ENCODE peak calls at places on chromosomes 7 and 10, in four cellular contexts. Y is astrocyte, P is mammary epithelial cell, L is thyroid gland. T is an unnamed sample.

GRCh38 chr10:11610855-11611247 is 599 bp downstream of the USP6NL start:
- DNase-seq in Y (no peak), P (peak; percentile 28), L (peak; percentile 40), T (peak; percentile 77)

GRCh38 chr7:131619336-131620305 is 63.2 kb upstream of the PODXL start:
- DNase-seq in Y (no peak), P (peak; percentile 46), L (no peak), T (no peak)

GRCh38 chr10:58384095-58384494 is 1.1 kb upstream of the TFAM start:
- DNase-seq in Y (no peak), L (no peak), P (peak; percentile 10), T (no peak)

GRCh38 chr10:128643658-128644057 is 517.4 kb upstream of the MKI67 start:
- DNase-seq in Y (no peak), P (peak; percentile 81), L (no peak), T (no peak)

GRCh38 chr7:115208710-115209540 is 287.0 kb downstream of the MDFIC start:
- DNase-seq in L (no peak), P (no peak), Y (no peak), T (no peak)

GRCh38 chr7:74306737-74307469 is 17.7 kb downstream of the CLIP2 start:
- DNase-seq in L (peak; percentile 31), P (peak; percentile 75), Y (peak; percentile 75), T (peak; percentile 83)

GRCh38 chr10:31134303-31134928 is 102.8 kb upstream of the ZNF438 start:
- DNase-seq in L (peak; percentile 50), Y (peak; percentile 89), P (peak; percentile 49), T (no peak)

GRCh38 chr10:22476601-22477364 is 131.5 kb downstream of the SPAG6 start:
- DNase-seq in P (no peak), L (no peak), Y (no peak), T (no peak)

GRCh38 chr7:45585628-45586027 is 11.5 kb downstream of the ADCY1 start:
- DNase-seq in L (no peak), Y (no peak), P (no peak), T (no peak)

GRCh38 chr10:3494131-3494878 is 290.7 kb downstream of the KLF6 start:
- DNase-seq in Y (no peak), L (no peak), P (no peak), T (peak; percentile 86)

GRCh38 chr10:21020545-21020944 is 123.4 kb upstream of the NEBL start:
- DNase-seq in L (no peak), P (peak; percentile 9), Y (no peak), T (no peak)

GRCh38 chr7:26328498-26329390 is 37.1 kb downstream of the SNX10 start:
- DNase-seq in L (no peak), P (no peak), Y (no peak), T (no peak)

GRCh38 chr7:39609462-39610149 is 13.8 kb upstream of the RALA start:
- DNase-seq in Y (no peak), L (peak; percentile 11), P (no peak), T (no peak)

GRCh38 chr10:21517983-21518628 is 7.4 kb downstream of the SKIDA1 start:
- DNase-seq in L (peak; percentile 47), P (peak; percentile 54), Y (peak; percentile 73), T (no peak)

GRCh38 chr7:155589001-155589980 is 42.9 kb upstream of the CNPY1 start:
- DNase-seq in Y (no peak), P (no peak), L (no peak), T (no peak)

GRCh38 chr10:111130471-111130870 is 53.6 kb downstream of the ADRA2A start:
- DNase-seq in Y (no peak), P (no peak), L (no peak), T (no peak)

GRCh38 chr10:7826971-7827370 is 8.7 kb downstream of the TAF3 start:
- DNase-seq in L (no peak), P (peak; percentile 40), Y (peak; percentile 59), T (no peak)

GRCh38 chr7:51187941-51188340 is 128.7 kb downstream of the COBL start:
- DNase-seq in P (no peak), L (peak; percentile 17), Y (no peak), T (no peak)

GRCh38 chr7:72336887-72337821 is 75.0 kb downstream of the CALN1 start:
- DNase-seq in P (no peak), Y (no peak), L (no peak), T (no peak)

GRCh38 chr10:33509231-33509871 is 174.9 kb upstream of the NRP1 start:
- DNase-seq in L (peak; percentile 42), Y (peak; percentile 97), P (peak; percentile 91), T (no peak)

GRCh38 chr10:110137142-110137545 is 70.3 kb upstream of the MXI1 start:
- DNase-seq in L (no peak), Y (peak; percentile 38), P (peak; percentile 61), T (no peak)

GRCh38 chr7:158004123-158004490 is 583.5 kb downstream of the PTPRN2 start:
- DNase-seq in L (no peak), P (no peak), Y (no peak), T (no peak)

GRCh38 chr7:29214056-29214455 is 19.5 kb downstream of the CHN2 start:
- DNase-seq in L (no peak), P (no peak), Y (no peak), T (no peak)
- H3K27ac ChIP-seq in L (no peak overlapping the region), P (no peak overlapping the region), Y (no peak overlapping the region), T (no peak overlapping the region)

DNA sequence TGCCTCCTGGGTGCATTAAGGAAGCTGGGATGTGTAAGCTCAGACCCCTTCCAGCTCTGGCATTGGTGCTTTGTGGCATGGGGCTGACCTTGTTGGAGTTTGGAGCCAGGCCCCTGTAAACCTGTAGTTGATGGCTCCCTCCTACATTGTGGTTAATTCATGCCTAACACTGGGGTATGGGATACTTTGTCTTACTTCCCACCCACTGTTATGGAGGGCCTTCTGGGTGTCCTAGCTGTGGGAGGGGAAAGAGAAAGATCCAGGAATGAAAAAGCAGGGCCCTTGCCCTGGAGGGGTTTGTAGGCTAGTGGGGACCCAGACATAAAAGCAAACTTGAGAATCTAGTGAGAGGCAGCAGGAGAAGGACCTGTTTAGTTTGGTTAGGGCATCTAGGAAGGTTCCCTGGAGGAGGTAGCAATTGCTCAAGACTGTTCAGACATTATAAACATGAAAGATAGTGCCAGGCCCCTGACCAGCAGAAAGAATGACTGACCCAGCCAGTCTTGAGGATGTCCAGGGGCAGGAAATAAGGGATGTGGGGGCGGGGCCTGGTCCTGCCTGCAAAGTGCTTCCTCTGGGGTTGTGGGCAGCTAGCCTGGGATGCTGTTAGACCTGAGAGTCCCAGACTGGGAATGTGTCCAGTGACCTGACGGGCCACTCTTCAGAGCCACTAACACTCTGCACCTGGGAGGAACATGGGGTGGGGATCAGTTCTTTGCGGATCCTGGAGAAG is 6.6 kb downstream of the ADAMTS14 start:
- DNase-seq in Y (no peak), L (no peak), P (no peak), T (no peak)
- H3K4me3 ChIP-seq in Y (no peak overlapping the region), L (no peak overlapping the region), P (no peak overlapping the region), T (no peak overlapping the region)

DNA sequence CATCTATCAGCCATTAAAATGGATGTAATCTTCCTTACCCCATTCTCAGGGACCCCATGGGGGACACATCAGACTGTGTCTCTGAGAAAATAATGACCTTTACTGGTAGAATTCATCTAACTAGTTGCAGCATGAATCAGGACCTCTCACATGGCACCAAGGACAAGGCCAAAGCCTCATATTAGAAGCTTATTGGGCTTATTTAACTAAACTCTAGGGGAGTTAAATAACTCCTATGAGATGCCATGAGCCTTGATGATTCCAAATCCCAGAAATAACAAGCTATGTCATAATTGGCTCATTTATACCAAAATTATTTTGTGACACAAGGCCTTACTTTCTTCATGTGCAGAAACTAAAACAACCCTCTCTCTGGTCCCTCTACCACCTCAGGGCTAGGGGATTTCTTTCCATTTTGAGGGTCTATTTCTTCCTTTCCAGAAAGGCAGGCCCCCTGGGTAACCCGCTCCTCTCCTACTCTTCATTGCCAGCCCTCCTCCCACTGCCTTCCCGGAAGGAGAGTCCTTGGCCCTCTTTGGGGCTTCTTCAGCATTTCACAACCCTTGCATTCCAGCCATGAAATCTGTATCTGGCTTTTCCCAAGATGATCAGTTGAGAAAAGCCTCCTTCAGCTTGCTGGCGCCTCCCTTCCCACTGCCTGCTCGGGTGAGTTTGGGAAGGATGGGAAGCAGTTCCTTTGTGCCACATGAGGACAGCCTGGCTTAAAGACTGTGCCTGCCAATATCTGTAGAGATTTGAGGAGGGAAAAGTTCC is 41.8 kb upstream of the TRIM8 start:
- DNase-seq in L (no peak), P (no peak), Y (no peak), T (no peak)
- H3K27ac ChIP-seq in L (peak overlapping the region; percentile 25), P (no peak overlapping the region), Y (no peak overlapping the region), T (peak overlapping the region; percentile 53)

DNA sequence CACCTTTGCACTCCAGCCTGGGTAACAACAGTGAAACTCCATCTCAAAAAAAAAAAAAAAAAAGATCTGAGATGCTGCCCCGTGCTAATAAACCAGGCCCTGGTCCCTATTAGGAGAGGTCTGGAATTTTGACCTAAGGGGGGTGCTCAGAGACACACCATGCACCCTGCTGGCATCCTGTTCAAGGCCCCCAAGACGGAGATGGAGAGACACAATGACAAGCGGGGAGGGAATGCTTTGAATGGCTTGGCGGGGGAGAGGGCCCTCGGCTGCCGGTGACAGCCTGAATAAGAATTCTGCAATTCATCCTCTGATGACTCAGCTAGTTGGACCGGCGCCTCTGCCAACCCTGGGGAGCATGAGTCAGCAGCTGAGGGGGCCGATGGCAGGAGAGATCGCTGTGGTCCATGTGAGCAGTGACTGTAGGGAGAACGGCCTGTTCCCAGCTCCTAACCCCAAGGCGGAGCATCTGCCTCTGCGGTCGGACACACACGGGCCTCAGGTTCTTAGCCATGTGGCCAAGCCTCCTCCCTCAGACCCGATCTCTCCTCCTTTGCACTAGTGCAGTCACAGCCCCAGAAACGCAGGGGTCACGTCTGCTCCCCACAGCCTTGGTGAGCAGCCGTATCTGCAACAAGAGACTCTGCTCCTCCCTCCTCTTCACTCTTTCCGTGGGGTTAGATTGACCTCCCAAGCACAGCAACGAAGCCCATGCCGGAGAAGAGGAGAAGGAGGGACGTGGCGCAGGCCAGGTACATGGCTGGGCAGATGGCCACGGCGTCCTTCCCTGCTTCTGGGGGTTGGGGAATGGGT is 14.9 kb downstream of the TRIM56 start:
- DNase-seq in L (peak; percentile 97), Y (peak; percentile 97), P (peak; percentile 98), T (peak; percentile 99)
- H3K4me3 ChIP-seq in L (no peak overlapping the region), Y (no peak overlapping the region), P (no peak overlapping the region), T (peak overlapping the region; percentile 38)

DNA sequence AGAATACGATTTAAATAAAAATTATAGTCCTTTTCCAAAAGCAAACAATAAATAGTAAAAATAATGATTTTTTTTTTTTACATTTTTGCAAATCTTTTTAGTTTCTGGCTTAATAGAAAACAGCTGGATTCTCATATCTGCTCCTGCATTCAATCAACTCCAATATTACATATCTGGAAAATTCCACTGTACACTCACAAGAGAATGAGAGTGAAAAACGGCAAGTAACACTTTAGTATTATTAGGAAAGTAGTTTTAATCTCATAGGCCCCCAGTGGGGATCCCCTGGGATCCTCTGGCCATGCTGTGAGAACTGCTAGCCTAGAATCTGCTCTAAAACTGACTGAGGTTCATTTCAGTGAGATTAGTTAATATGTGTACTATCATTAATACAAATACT is 128.6 kb upstream of the LRRN3 start:
- DNase-seq in L (no peak), P (no peak), Y (no peak), T (no peak)
- H3K27ac ChIP-seq in L (no peak overlapping the region), P (no peak overlapping the region), Y (no peak overlapping the region), T (no peak overlapping the region)

T was measured in coronary artery.